ENCODE peak calls at places on chromosomes 5 and 9, in five cellular contexts. One of them, this sample, is unnamed. For H3K4me1, the result is how much of the 10 kb centered on the place peaks cover.

GRCh38 chr5:77305921-77306320 is 95.4 kb downstream of the PDE8B start:
- ATAC-seq in HCT116: no peak
- ATAC-seq in HepG2: no peak
- ATAC-seq in GM12878: no peak
- ATAC-seq in GM23338: no peak
- ATAC-seq in this sample: no peak

GRCh38 chr9:124238546-124239140 is 19.1 kb upstream of the NEK6 start:
- ATAC-seq in HCT116: no peak
- ATAC-seq in HepG2: no peak
- ATAC-seq in GM12878: peak
- ATAC-seq in GM23338: no peak
- ATAC-seq in this sample: no peak

GRCh38 chr5:5497132-5497748 is 74.8 kb downstream of the ICE1 start:
- ATAC-seq in HCT116: peak
- ATAC-seq in HepG2: peak
- ATAC-seq in GM12878: peak
- ATAC-seq in GM23338: peak
- ATAC-seq in this sample: peak

GRCh38 chr9:89773170-89773569 is 168.4 kb downstream of the GADD45G start:
- ATAC-seq in HCT116: no peak
- ATAC-seq in HepG2: no peak
- ATAC-seq in GM12878: no peak
- ATAC-seq in GM23338: no peak
- ATAC-seq in this sample: no peak

GRCh38 chr5:144453753-144454152 is 283.1 kb downstream of the KCTD16 start:
- ATAC-seq in HCT116: no peak
- ATAC-seq in HepG2: no peak
- ATAC-seq in GM12878: no peak
- ATAC-seq in GM23338: no peak
- ATAC-seq in this sample: no peak

GRCh38 chr5:80713640-80714039 is 58.9 kb upstream of the DHFR start:
- ATAC-seq in HCT116: no peak
- ATAC-seq in HepG2: no peak
- ATAC-seq in GM12878: no peak
- ATAC-seq in GM23338: no peak
- ATAC-seq in this sample: no peak

GRCh38 chr9:86176468-86176867 is 77.1 kb upstream of the GOLM1 start:
- ATAC-seq in HCT116: no peak
- ATAC-seq in HepG2: no peak
- ATAC-seq in GM12878: no peak
- ATAC-seq in GM23338: peak
- ATAC-seq in this sample: no peak

GRCh38 chr5:147995846-147996245 is 67.9 kb upstream of the SPINK5 start:
- ATAC-seq in HCT116: no peak
- ATAC-seq in HepG2: no peak
- ATAC-seq in GM12878: no peak
- ATAC-seq in GM23338: no peak
- ATAC-seq in this sample: no peak

GRCh38 chr5:159814810-159815585 is 101.3 kb upstream of the ADRA1B start:
- ATAC-seq in HCT116: no peak
- ATAC-seq in HepG2: no peak
- ATAC-seq in GM12878: no peak
- ATAC-seq in GM23338: no peak
- ATAC-seq in this sample: no peak

GRCh38 chr5:142817961-142818431 is 47.8 kb downstream of the ARHGAP26 start:
- ATAC-seq in HCT116: no peak
- ATAC-seq in HepG2: no peak
- ATAC-seq in GM12878: no peak
- ATAC-seq in GM23338: no peak
- ATAC-seq in this sample: peak
- H3K4me1 ChIP-seq in HCT116: half or more
- H3K4me1 ChIP-seq in HepG2: half or more
- H3K4me1 ChIP-seq in GM12878: under half
- H3K4me1 ChIP-seq in GM23338: under half
- H3K4me1 ChIP-seq in this sample: under half

GRCh38 chr5:59124983-59125960 is 542.4 kb downstream of the RAB3C start:
- ATAC-seq in HCT116: no peak
- ATAC-seq in HepG2: no peak
- ATAC-seq in GM12878: peak
- ATAC-seq in GM23338: no peak
- ATAC-seq in this sample: no peak
- H3K27ac ChIP-seq in HCT116: no peak
- H3K27ac ChIP-seq in HepG2: no peak
- H3K27ac ChIP-seq in GM12878: no peak
- H3K27ac ChIP-seq in GM23338: peak
- H3K27ac ChIP-seq in this sample: peak

DNA sequence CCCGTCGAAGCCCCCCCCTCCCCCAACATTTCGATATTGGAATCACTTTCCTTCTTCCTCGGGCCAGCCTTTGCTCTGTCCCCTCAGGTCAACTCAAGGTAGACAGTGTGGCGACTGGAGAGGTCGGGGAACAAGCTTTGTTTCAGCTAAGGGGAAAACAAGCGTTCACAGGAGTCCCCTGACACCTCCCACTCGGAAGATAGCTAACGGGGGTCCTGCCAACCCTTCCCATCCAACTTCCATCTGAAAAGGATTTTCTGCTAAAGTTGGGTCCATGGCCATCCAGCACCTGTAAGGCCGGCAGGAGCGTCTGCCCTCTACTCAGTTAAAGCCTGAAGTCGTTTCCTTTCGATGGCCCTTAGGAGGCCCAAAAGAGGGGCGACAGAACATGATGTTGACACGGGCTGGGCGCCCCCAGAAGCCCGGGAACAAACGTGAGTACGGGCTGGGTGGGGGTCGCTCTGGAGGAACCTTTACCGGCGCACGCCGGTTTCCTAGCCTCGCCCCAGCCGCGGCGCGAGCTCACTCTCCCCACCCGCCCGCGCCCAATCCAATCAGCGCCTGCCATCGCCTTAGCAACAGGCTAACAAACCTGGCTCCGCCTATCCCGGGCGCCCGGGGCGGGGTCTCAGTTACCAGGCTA is 2.5 kb downstream of the ARRDC3 start:
- ATAC-seq in HCT116: peak
- ATAC-seq in HepG2: peak
- ATAC-seq in GM12878: peak
- ATAC-seq in GM23338: peak
- ATAC-seq in this sample: peak
- TF ChIP-seq POLR2AphosphoS5 in HCT116: no peak
- TF ChIP-seq POLR2AphosphoS5 in HepG2: no peak
- TF ChIP-seq POLR2AphosphoS5 in GM12878: peak
- TF ChIP-seq POLR2AphosphoS5 in GM23338: no peak
- TF ChIP-seq POLR2AphosphoS5 in this sample: peak

DNA sequence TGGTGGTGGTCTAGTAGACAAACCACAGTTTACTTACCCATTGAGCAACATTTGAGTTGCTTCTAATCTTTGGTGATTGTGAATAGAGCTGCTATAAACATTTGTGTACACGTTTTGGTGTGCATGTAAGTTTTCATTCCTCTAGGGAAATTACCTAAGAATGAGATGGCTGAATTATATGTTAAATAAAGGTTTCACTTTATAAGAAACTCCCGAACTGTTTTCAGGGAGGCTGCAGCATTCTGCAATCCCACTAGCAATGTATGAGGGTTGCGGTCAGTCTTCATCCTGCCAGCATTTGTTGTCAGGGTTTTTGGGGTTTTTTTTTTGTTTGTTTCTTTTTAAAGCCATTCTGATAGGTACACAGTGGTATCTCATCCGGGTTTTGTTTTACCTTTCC is 45.7 kb upstream of the PPARGC1B start:
- ATAC-seq in HCT116: no peak
- ATAC-seq in HepG2: no peak
- ATAC-seq in GM12878: no peak
- ATAC-seq in GM23338: no peak
- ATAC-seq in this sample: no peak
- H3K4me1 ChIP-seq in HCT116: under half
- H3K4me1 ChIP-seq in HepG2: under half
- H3K4me1 ChIP-seq in GM12878: under half
- H3K4me1 ChIP-seq in GM23338: under half
- H3K4me1 ChIP-seq in this sample: under half

GRCh38 chr9:132873403-132873802 is 4.7 kb downstream of the AK8 start:
- ATAC-seq in HCT116: no peak
- ATAC-seq in HepG2: no peak
- ATAC-seq in GM12878: no peak
- ATAC-seq in GM23338: no peak
- ATAC-seq in this sample: no peak
- H3K27ac ChIP-seq in HCT116: no peak
- H3K27ac ChIP-seq in HepG2: no peak
- H3K27ac ChIP-seq in GM12878: no peak
- H3K27ac ChIP-seq in GM23338: no peak
- H3K27ac ChIP-seq in this sample: no peak

GRCh38 chr9:35564658-35565061 is 40.4 kb upstream of the TESK1 start:
- ATAC-seq in HCT116: no peak
- ATAC-seq in HepG2: no peak
- ATAC-seq in GM12878: no peak
- ATAC-seq in GM23338: no peak
- ATAC-seq in this sample: peak
- TF ChIP-seq POLR2AphosphoS5 in HCT116: no peak
- TF ChIP-seq POLR2AphosphoS5 in HepG2: no peak
- TF ChIP-seq POLR2AphosphoS5 in GM12878: no peak
- TF ChIP-seq POLR2AphosphoS5 in GM23338: no peak
- TF ChIP-seq POLR2AphosphoS5 in this sample: peak

GRCh38 chr9:33162721-33163311 is 4.3 kb downstream of the B4GALT1 start:
- ATAC-seq in HCT116: no peak
- ATAC-seq in HepG2: peak
- ATAC-seq in GM12878: no peak
- ATAC-seq in GM23338: no peak
- ATAC-seq in this sample: peak
- H3K4me1 ChIP-seq in HCT116: half or more
- H3K4me1 ChIP-seq in HepG2: half or more
- H3K4me1 ChIP-seq in GM12878: half or more
- H3K4me1 ChIP-seq in GM23338: under half
- H3K4me1 ChIP-seq in this sample: under half

GRCh38 chr9:129624168-129624759 is 1.7 kb upstream of the NTMT1 start:
- ATAC-seq in HCT116: peak
- ATAC-seq in HepG2: peak
- ATAC-seq in GM12878: peak
- ATAC-seq in GM23338: peak
- ATAC-seq in this sample: no peak
- H3K27ac ChIP-seq in HCT116: peak
- H3K27ac ChIP-seq in HepG2: no peak
- H3K27ac ChIP-seq in GM12878: no peak
- H3K27ac ChIP-seq in GM23338: no peak
- H3K27ac ChIP-seq in this sample: peak

GRCh38 chr9:79610019-79610760 is 38.4 kb downstream of the TLE4 start:
- ATAC-seq in HCT116: no peak
- ATAC-seq in HepG2: no peak
- ATAC-seq in GM12878: peak
- ATAC-seq in GM23338: peak
- ATAC-seq in this sample: no peak

GRCh38 chr9:79616013-79616412 is 44.2 kb downstream of the TLE4 start:
- ATAC-seq in HCT116: no peak
- ATAC-seq in HepG2: no peak
- ATAC-seq in GM12878: no peak
- ATAC-seq in GM23338: no peak
- ATAC-seq in this sample: no peak

GRCh38 chr9:79611091-79611614 is 39.4 kb downstream of the TLE4 start:
- ATAC-seq in HCT116: no peak
- ATAC-seq in HepG2: no peak
- ATAC-seq in GM12878: peak
- ATAC-seq in GM23338: peak
- ATAC-seq in this sample: peak

GRCh38 chr9:79615038-79615437 is 43.3 kb downstream of the TLE4 start:
- ATAC-seq in HCT116: no peak
- ATAC-seq in HepG2: no peak
- ATAC-seq in GM12878: no peak
- ATAC-seq in GM23338: no peak
- ATAC-seq in this sample: no peak

GRCh38 chr9:79613145-79613544 is 41.4 kb downstream of the TLE4 start:
- ATAC-seq in HCT116: no peak
- ATAC-seq in HepG2: no peak
- ATAC-seq in GM12878: no peak
- ATAC-seq in GM23338: peak
- ATAC-seq in this sample: no peak
- TF ChIP-seq POLR2AphosphoS5 in HCT116: no peak
- TF ChIP-seq POLR2AphosphoS5 in HepG2: no peak
- TF ChIP-seq POLR2AphosphoS5 in GM12878: no peak
- TF ChIP-seq POLR2AphosphoS5 in GM23338: no peak
- TF ChIP-seq POLR2AphosphoS5 in this sample: no peak

GRCh38 chr5:115461506-115462290 is 82.9 kb downstream of the FEM1C start:
- ATAC-seq in HCT116: peak
- ATAC-seq in HepG2: no peak
- ATAC-seq in GM12878: peak
- ATAC-seq in GM23338: no peak
- ATAC-seq in this sample: peak
- H3K4me1 ChIP-seq in HCT116: under half
- H3K4me1 ChIP-seq in HepG2: under half
- H3K4me1 ChIP-seq in GM12878: under half
- H3K4me1 ChIP-seq in GM23338: under half
- H3K4me1 ChIP-seq in this sample: under half

This sample was measured in gastroesophageal sphincter.